ENCODE peak calls at places on chromosomes 3 and 15, in five cellular contexts. P, M, U, F and T are unnamed samples.

GRCh38 chr3:86147119-86147518 is 843.8 kb downstream of the VGLL3 start:
- DNase-seq in F (no peak), P (no peak), M (no peak), U (no peak), T (no peak)

GRCh38 chr15:40582726-40583246 is 11.3 kb upstream of the KNL1 start:
- DNase-seq in P (no peak), U (no peak), F (no peak), M (no peak), T (no peak)

GRCh38 chr3:47817609-47818008 is 14.7 kb downstream of the DHX30 start:
- DNase-seq in P (no peak), U (no peak), M (no peak), F (no peak), T (no peak)

GRCh38 chr3:149479621-149480325 is 5.3 kb downstream of the TM4SF4 start:
- DNase-seq in P (no peak), F (no peak), U (no peak), M (no peak), T (no peak)

GRCh38 chr3:191499307-191500125 is 38.6 kb downstream of the PYDC2 start:
- DNase-seq in M (peak; percentile 56), P (no peak), F (no peak), U (peak; percentile 59), T (no peak)

GRCh38 chr3:144053121-144053520 is 81.5 kb downstream of the DIPK2A start:
- DNase-seq in F (no peak), P (no peak), U (no peak), M (no peak), T (no peak)

GRCh38 chr3:192887047-192887446 is 30.6 kb downstream of the MB21D2 start:
- DNase-seq in U (no peak), M (no peak), P (no peak), F (no peak), T (no peak)

GRCh38 chr3:184582583-184582982 is 21.0 kb downstream of the EPHB3 start:
- DNase-seq in P (no peak), U (peak; percentile 86), F (no peak), M (peak; percentile 58), T (no peak)

GRCh38 chr3:65006300-65006739 is 318.5 kb upstream of the ADAMTS9 start:
- DNase-seq in U (no peak), M (no peak), P (no peak), F (no peak), T (no peak)

GRCh38 chr15:100922192-100923040 is 3.3 kb downstream of the LRRK1 start:
- DNase-seq in P (no peak), F (no peak), M (no peak), U (no peak), T (no peak)

GRCh38 chr15:43441316-43441715 is 51.6 kb downstream of the TP53BP1 start:
- DNase-seq in U (no peak), F (no peak), M (no peak), P (no peak), T (no peak)

GRCh38 chr3:179668429-179668828 is 15.6 kb downstream of the USP13 start:
- DNase-seq in U (no peak), F (no peak), M (no peak), P (no peak), T (no peak)

GRCh38 chr3:187999821-188000220 is 154.1 kb upstream of the LPP start:
- DNase-seq in P (no peak), M (no peak), F (peak; percentile 54), U (no peak), T (no peak)

GRCh38 chr3:141242722-141243092 is 11.1 kb downstream of the PXYLP1 start:
- DNase-seq in F (no peak), P (no peak), U (no peak), M (no peak), T (no peak)

GRCh38 chr3:2921903-2922302 is 188.3 kb downstream of the IL5RA start:
- DNase-seq in P (no peak), F (no peak), U (no peak), M (no peak), T (no peak)

GRCh38 chr3:43872301-43872700 is 181.6 kb downstream of the ABHD5 start:
- DNase-seq in M (no peak), F (no peak), P (no peak), U (no peak), T (no peak)

GRCh38 chr3:62567097-62568021 is 194.0 kb upstream of the FEZF2 start:
- DNase-seq in P (no peak), F (no peak), M (peak; percentile 38), U (no peak), T (peak; percentile 86)

GRCh38 chr3:66206806-66207205 is 14.0 kb upstream of the SLC25A26 start:
- DNase-seq in F (no peak), U (no peak), P (no peak), M (no peak), T (no peak)

GRCh38 chr3:134463676-134464611 is 21.8 kb downstream of the ANAPC13 start:
- DNase-seq in U (peak; percentile 94), F (no peak), M (peak; percentile 91), P (no peak), T (peak; percentile 94)

GRCh38 chr3:183828538-183828870 is 3.1 kb upstream of the MAP6D1 start:
- DNase-seq in F (no peak), P (no peak), M (no peak), U (no peak), T (no peak)

GRCh38 chr15:90780916-90781315 is 63.8 kb downstream of the BLM start:
- DNase-seq in M (no peak), F (no peak), P (no peak), U (no peak), T (no peak)

GRCh38 chr15:27906802-27907201 is 192.3 kb downstream of the OCA2 start:
- DNase-seq in F (no peak), U (no peak), M (no peak), P (no peak), T (no peak)

GRCh38 chr3:55818485-55818884 is 331.4 kb upstream of the WNT5A start:
- DNase-seq in F (no peak), U (no peak), M (no peak), P (no peak), T (no peak)

GRCh38 chr3:188349276-188349962 is 195.5 kb downstream of the LPP start:
- DNase-seq in M (no peak), P (no peak), F (no peak), U (no peak), T (no peak)

GRCh38 chr3:97464035-97464434 is 300.5 kb upstream of the ARL6 start:
- DNase-seq in M (no peak), F (no peak), P (no peak), U (no peak), T (no peak)

GRCh38 chr3:42501321-42501680 is 1.1 kb upstream of the VIPR1 start:
- DNase-seq in P (no peak), U (no peak), F (no peak), M (no peak), T (peak; percentile 86)

GRCh38 chr15:70528816-70529215 is 234.5 kb downstream of the UACA start:
- DNase-seq in P (no peak), F (no peak), U (no peak), M (no peak), T (peak; percentile 29)

GRCh38 chr15:35206060-35206675 is 121.1 kb upstream of the NANOGP8 start:
- DNase-seq in P (no peak), U (no peak), M (no peak), F (no peak), T (no peak)

GRCh38 chr3:138127636-138128365 is 4.4 kb downstream of the A4GNT start:
- DNase-seq in F (no peak), M (no peak), U (no peak), P (no peak), T (no peak)

GRCh38 chr3:148044141-148044540 is 635.0 kb downstream of the ZIC1 start:
- DNase-seq in F (no peak), U (no peak), P (no peak), M (no peak), T (no peak)

GRCh38 chr15:29925227-29926082 is 103.2 kb upstream of the TJP1 start:
- DNase-seq in U (peak; percentile 74), F (no peak), P (no peak), M (peak; percentile 46), T (peak; percentile 89)

GRCh38 chr3:15440891-15441290 is 13.5 kb downstream of the EAF1 start:
- DNase-seq in F (no peak), M (no peak), U (no peak), P (no peak), T (peak; percentile 34)

GRCh38 chr15:38991701-38992100 is 427.1 kb upstream of the RASGRP1 start:
- DNase-seq in U (no peak), P (no peak), F (no peak), M (no peak), T (no peak)

GRCh38 chr3:76699846-76700245 is 340.1 kb upstream of the ROBO2 start:
- DNase-seq in M (no peak), F (no peak), P (no peak), U (no peak), T (no peak)
- TF ChIP-seq CTCF in M (no peak), F (no peak), P (no peak), U (no peak), T (no peak)

GRCh38 chr3:52289338-52289746 is 1.7 kb downstream of the GLYCTK start:
- DNase-seq in U (peak; percentile 40), F (no peak), P (no peak), M (no peak), T (no peak)
- TF ChIP-seq POLR2A in U (no peak), F (peak; percentile 49), P (no peak), M (no peak), T (no peak)

GRCh38 chr15:52344592-52344991 is 49.0 kb upstream of the MYO5C start:
- DNase-seq in F (no peak), M (no peak), P (no peak), U (no peak), T (no peak)

GRCh38 chr15:52350423-52350822 is 54.8 kb upstream of the MYO5C start:
- DNase-seq in F (no peak), P (no peak), U (no peak), M (no peak), T (no peak)

GRCh38 chr15:52351206-52351907 is 55.8 kb upstream of the MYO5C start:
- DNase-seq in F (no peak), U (peak; percentile 63), M (no peak), P (no peak), T (peak; percentile 67)

GRCh38 chr15:52348056-52348745 is 52.6 kb upstream of the MYO5C start:
- DNase-seq in F (no peak), P (no peak), M (no peak), U (no peak), T (no peak)

GRCh38 chr15:52349062-52349700 is 53.6 kb upstream of the MYO5C start:
- DNase-seq in F (no peak), P (no peak), U (no peak), M (no peak), T (no peak)
- TF ChIP-seq CTCF in F (no peak), P (no peak), U (no peak), M (no peak), T (no peak)

DNA sequence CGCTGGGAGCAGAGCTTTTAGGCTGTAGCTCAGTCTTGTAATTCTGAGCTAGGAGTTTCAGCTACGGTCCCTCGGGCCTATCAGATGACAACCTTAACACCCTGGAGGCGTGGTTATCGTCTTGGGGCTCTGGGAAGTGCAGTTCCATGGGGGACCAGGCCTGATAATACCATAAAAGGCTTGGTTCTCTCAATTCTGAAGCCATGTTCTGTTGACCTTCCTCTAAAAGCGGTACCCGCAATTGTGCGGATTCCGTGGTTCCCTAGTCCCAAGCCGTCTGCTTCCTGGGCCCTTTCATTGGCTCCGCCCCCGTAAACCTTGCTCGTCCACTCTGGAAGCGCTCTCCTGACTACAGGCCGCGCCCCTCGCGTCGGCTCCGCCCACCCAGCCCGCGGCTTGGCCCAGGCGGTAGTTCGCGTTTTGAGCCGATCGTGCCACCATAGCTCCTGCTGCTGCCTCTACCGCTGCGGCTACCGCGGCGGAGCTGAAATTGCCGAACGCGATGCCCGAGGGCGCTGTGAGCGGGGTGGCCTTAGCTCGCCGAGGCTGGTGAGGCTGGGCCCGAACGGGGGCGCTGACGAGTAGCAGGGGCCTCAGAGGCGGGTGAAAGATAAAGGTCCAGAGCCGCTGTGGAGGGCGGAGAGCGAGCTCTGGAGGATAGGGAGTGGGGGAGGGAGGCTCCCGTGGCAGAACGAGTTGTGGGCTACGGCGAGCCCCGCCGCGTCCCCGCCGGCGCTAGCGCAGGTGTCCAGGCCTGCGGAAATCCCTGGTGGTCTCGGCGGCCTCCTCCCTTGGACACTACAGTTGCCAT is at the start of gene MAPKBP1:
- DNase-seq in M (peak; percentile 98), U (peak; percentile 98), F (peak; percentile 97), P (peak; percentile 100), T (peak; percentile 99)
- TF ChIP-seq POLR2A in M (peak; percentile 60), U (peak; percentile 25), F (peak; percentile 27), P (peak; percentile 54), T (no peak)